ENCODE peak calls at places on chromosome 18, in ten cellular contexts. One of them, this sample, is unnamed.

GRCh38 chr18:22701326-22701725 is 231.8 kb upstream of the RBBP8 start:
- DNase-seq in epithelial cell of esophagus: no peak
- DNase-seq in MCF 10A: no peak
- DNase-seq in psoas muscle: no peak
- DNase-seq in retinal pigment epithelial cell: no peak
- DNase-seq in progenitor cell of endocrine pancreas: no peak
- DNase-seq in ascending aorta: no peak
- DNase-seq in fibroblast of lung: no peak
- DNase-seq in PC-9: no peak
- DNase-seq in AG10803: no peak
- DNase-seq in this sample: no peak

GRCh38 chr18:33588361-33588760 is 10.3 kb downstream of the ASXL3 start:
- DNase-seq in MCF 10A: no peak
- DNase-seq in progenitor cell of endocrine pancreas: no peak
- DNase-seq in psoas muscle: no peak
- DNase-seq in fibroblast of lung: no peak
- DNase-seq in epithelial cell of esophagus: peak; percentile 53
- DNase-seq in retinal pigment epithelial cell: no peak
- DNase-seq in AG10803: no peak
- DNase-seq in PC-9: no peak
- DNase-seq in ascending aorta: no peak
- DNase-seq in this sample: no peak

GRCh38 chr18:10499230-10499629 is 26.6 kb upstream of the NAPG start:
- DNase-seq in fibroblast of lung: no peak
- DNase-seq in AG10803: no peak
- DNase-seq in retinal pigment epithelial cell: no peak
- DNase-seq in ascending aorta: no peak
- DNase-seq in MCF 10A: no peak
- DNase-seq in psoas muscle: no peak
- DNase-seq in progenitor cell of endocrine pancreas: no peak
- DNase-seq in epithelial cell of esophagus: peak; percentile 20
- DNase-seq in PC-9: no peak
- DNase-seq in this sample: no peak

GRCh38 chr18:32911660-32912284 is 138.9 kb upstream of the KLHL14 start:
- DNase-seq in MCF 10A: peak; percentile 9
- DNase-seq in PC-9: no peak
- DNase-seq in fibroblast of lung: peak; percentile 34
- DNase-seq in psoas muscle: no peak
- DNase-seq in ascending aorta: no peak
- DNase-seq in AG10803: peak; percentile 37
- DNase-seq in retinal pigment epithelial cell: no peak
- DNase-seq in progenitor cell of endocrine pancreas: no peak
- DNase-seq in epithelial cell of esophagus: peak; percentile 73
- DNase-seq in this sample: no peak

GRCh38 chr18:55862693-55863485 is 274.9 kb upstream of the TCF4 start:
- DNase-seq in AG10803: no peak
- DNase-seq in retinal pigment epithelial cell: no peak
- DNase-seq in psoas muscle: no peak
- DNase-seq in MCF 10A: no peak
- DNase-seq in progenitor cell of endocrine pancreas: no peak
- DNase-seq in ascending aorta: no peak
- DNase-seq in epithelial cell of esophagus: no peak
- DNase-seq in fibroblast of lung: no peak
- DNase-seq in PC-9: no peak
- DNase-seq in this sample: no peak

GRCh38 chr18:39345321-39345720 is 1779.7 kb upstream of the CELF4 start:
- DNase-seq in epithelial cell of esophagus: no peak
- DNase-seq in ascending aorta: no peak
- DNase-seq in PC-9: no peak
- DNase-seq in AG10803: peak; percentile 70
- DNase-seq in fibroblast of lung: peak; percentile 21
- DNase-seq in MCF 10A: no peak
- DNase-seq in psoas muscle: no peak
- DNase-seq in retinal pigment epithelial cell: no peak
- DNase-seq in progenitor cell of endocrine pancreas: no peak
- DNase-seq in this sample: no peak

GRCh38 chr18:22228930-22229329 is 59.5 kb downstream of the GATA6 start:
- DNase-seq in psoas muscle: no peak
- DNase-seq in fibroblast of lung: no peak
- DNase-seq in epithelial cell of esophagus: peak; percentile 83
- DNase-seq in PC-9: no peak
- DNase-seq in AG10803: peak; percentile 35
- DNase-seq in progenitor cell of endocrine pancreas: no peak
- DNase-seq in ascending aorta: no peak
- DNase-seq in retinal pigment epithelial cell: no peak
- DNase-seq in MCF 10A: no peak
- DNase-seq in this sample: no peak

GRCh38 chr18:55228707-55229106 is 269.4 kb upstream of the CCDC68 start:
- DNase-seq in PC-9: no peak
- DNase-seq in retinal pigment epithelial cell: no peak
- DNase-seq in psoas muscle: peak; percentile 44
- DNase-seq in progenitor cell of endocrine pancreas: no peak
- DNase-seq in MCF 10A: no peak
- DNase-seq in fibroblast of lung: no peak
- DNase-seq in ascending aorta: no peak
- DNase-seq in epithelial cell of esophagus: no peak
- DNase-seq in AG10803: no peak
- DNase-seq in this sample: no peak

DNA sequence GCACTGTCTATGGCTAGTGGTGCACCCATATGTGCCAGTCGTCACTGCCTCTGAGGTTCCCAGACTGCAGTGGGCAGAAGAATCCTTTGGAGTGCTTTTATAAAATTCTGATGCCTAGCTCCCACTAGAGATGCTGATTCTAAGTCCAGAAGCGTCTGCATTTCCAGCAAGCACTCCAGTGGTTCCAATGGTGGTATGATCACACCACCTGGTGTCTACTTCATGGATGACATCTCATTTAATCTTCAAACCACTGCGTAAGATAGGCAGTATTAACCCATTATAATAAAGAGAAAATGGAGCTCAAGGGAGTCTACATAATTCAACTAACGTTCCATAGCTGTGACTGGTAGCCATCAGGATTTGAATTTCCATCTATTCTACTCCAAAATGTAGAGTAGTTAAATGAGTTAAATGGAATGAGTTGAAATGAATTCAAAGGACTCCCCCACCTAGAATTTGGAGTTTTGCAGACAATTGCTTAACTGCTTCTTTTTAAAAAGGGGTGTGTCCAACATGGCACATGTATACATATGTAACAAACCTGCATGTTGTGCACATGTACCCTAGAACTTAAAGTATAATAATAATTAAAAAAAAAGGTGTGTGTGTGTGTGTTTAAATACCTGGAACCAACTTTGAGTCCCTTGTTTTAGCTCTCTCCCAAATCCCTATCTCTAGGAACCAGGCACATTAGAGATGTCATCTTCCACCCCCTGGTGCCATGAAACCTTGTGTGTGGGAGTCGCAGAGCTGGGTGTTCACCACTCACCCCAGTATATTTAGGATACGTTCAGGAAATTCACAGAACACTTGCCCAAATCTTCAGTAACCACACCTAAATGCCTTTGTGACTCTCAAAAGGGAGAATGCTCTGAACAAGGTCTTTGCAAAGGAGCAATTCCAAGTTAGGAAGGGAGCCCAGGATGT is 14.1 kb downstream of the LAMA3 start:
- DNase-seq in ascending aorta: no peak
- DNase-seq in retinal pigment epithelial cell: no peak
- DNase-seq in AG10803: peak; percentile 68
- DNase-seq in psoas muscle: no peak
- DNase-seq in progenitor cell of endocrine pancreas: no peak
- DNase-seq in fibroblast of lung: peak; percentile 77
- DNase-seq in PC-9: no peak
- DNase-seq in MCF 10A: peak; percentile 76
- DNase-seq in epithelial cell of esophagus: peak; percentile 78
- DNase-seq in this sample: peak; percentile 52
- TF ChIP-seq CTCF in ascending aorta: peak; percentile 26
- TF ChIP-seq CTCF in retinal pigment epithelial cell: peak; percentile 47
- TF ChIP-seq CTCF in AG10803: peak; percentile 76
- TF ChIP-seq CTCF in psoas muscle: peak; percentile 52
- TF ChIP-seq CTCF in progenitor cell of endocrine pancreas: peak; percentile 60
- TF ChIP-seq CTCF in fibroblast of lung: peak; percentile 61
- TF ChIP-seq CTCF in PC-9: peak; percentile 71
- TF ChIP-seq CTCF in MCF 10A: peak; percentile 62
- TF ChIP-seq CTCF in epithelial cell of esophagus: peak; percentile 73
- TF ChIP-seq CTCF in this sample: peak; percentile 41

GRCh38 chr18:31558567-31558966 is 33.1 kb upstream of the TTR start:
- DNase-seq in epithelial cell of esophagus: no peak
- DNase-seq in fibroblast of lung: no peak
- DNase-seq in PC-9: no peak
- DNase-seq in MCF 10A: no peak
- DNase-seq in psoas muscle: no peak
- DNase-seq in ascending aorta: no peak
- DNase-seq in AG10803: no peak
- DNase-seq in retinal pigment epithelial cell: no peak
- DNase-seq in progenitor cell of endocrine pancreas: no peak
- DNase-seq in this sample: no peak

GRCh38 chr18:31553800-31554199 is 37.9 kb upstream of the TTR start:
- DNase-seq in MCF 10A: peak; percentile 25
- DNase-seq in AG10803: no peak
- DNase-seq in psoas muscle: no peak
- DNase-seq in ascending aorta: no peak
- DNase-seq in fibroblast of lung: no peak
- DNase-seq in PC-9: no peak
- DNase-seq in epithelial cell of esophagus: peak; percentile 18
- DNase-seq in retinal pigment epithelial cell: no peak
- DNase-seq in progenitor cell of endocrine pancreas: no peak
- DNase-seq in this sample: no peak

GRCh38 chr18:31555971-31556747 is 35.5 kb upstream of the TTR start:
- DNase-seq in retinal pigment epithelial cell: peak; percentile 37
- DNase-seq in fibroblast of lung: peak; percentile 83
- DNase-seq in psoas muscle: no peak
- DNase-seq in PC-9: peak; percentile 31
- DNase-seq in ascending aorta: no peak
- DNase-seq in MCF 10A: peak; percentile 77
- DNase-seq in progenitor cell of endocrine pancreas: peak; percentile 20
- DNase-seq in epithelial cell of esophagus: peak; percentile 75
- DNase-seq in AG10803: peak; percentile 61
- DNase-seq in this sample: peak; percentile 54

GRCh38 chr18:31554776-31555175 is 36.9 kb upstream of the TTR start:
- DNase-seq in PC-9: no peak
- DNase-seq in fibroblast of lung: no peak
- DNase-seq in AG10803: no peak
- DNase-seq in ascending aorta: no peak
- DNase-seq in MCF 10A: no peak
- DNase-seq in psoas muscle: no peak
- DNase-seq in retinal pigment epithelial cell: no peak
- DNase-seq in progenitor cell of endocrine pancreas: no peak
- DNase-seq in epithelial cell of esophagus: no peak
- DNase-seq in this sample: no peak

GRCh38 chr18:31557446-31557845 is 34.2 kb upstream of the TTR start:
- DNase-seq in progenitor cell of endocrine pancreas: no peak
- DNase-seq in MCF 10A: no peak
- DNase-seq in fibroblast of lung: no peak
- DNase-seq in psoas muscle: no peak
- DNase-seq in AG10803: no peak
- DNase-seq in epithelial cell of esophagus: no peak
- DNase-seq in PC-9: no peak
- DNase-seq in ascending aorta: no peak
- DNase-seq in retinal pigment epithelial cell: no peak
- DNase-seq in this sample: no peak
- TF ChIP-seq CTCF in progenitor cell of endocrine pancreas: peak; percentile 15
- TF ChIP-seq CTCF in MCF 10A: no peak
- TF ChIP-seq CTCF in fibroblast of lung: no peak
- TF ChIP-seq CTCF in psoas muscle: no peak
- TF ChIP-seq CTCF in AG10803: no peak
- TF ChIP-seq CTCF in epithelial cell of esophagus: peak; percentile 15
- TF ChIP-seq CTCF in PC-9: no peak
- TF ChIP-seq CTCF in ascending aorta: no peak
- TF ChIP-seq CTCF in retinal pigment epithelial cell: no peak
- TF ChIP-seq CTCF in this sample: no peak

GRCh38 chr18:46212398-46212797 is 108.2 kb downstream of the HAUS1 start:
- DNase-seq in MCF 10A: no peak
- DNase-seq in retinal pigment epithelial cell: no peak
- DNase-seq in AG10803: no peak
- DNase-seq in PC-9: no peak
- DNase-seq in progenitor cell of endocrine pancreas: no peak
- DNase-seq in fibroblast of lung: no peak
- DNase-seq in psoas muscle: no peak
- DNase-seq in epithelial cell of esophagus: no peak
- DNase-seq in ascending aorta: no peak
- DNase-seq in this sample: no peak

GRCh38 chr18:46211816-46212215 is 107.6 kb downstream of the HAUS1 start:
- DNase-seq in epithelial cell of esophagus: no peak
- DNase-seq in AG10803: no peak
- DNase-seq in MCF 10A: no peak
- DNase-seq in progenitor cell of endocrine pancreas: no peak
- DNase-seq in fibroblast of lung: peak; percentile 37
- DNase-seq in psoas muscle: no peak
- DNase-seq in retinal pigment epithelial cell: no peak
- DNase-seq in PC-9: no peak
- DNase-seq in ascending aorta: no peak
- DNase-seq in this sample: no peak

GRCh38 chr18:46214435-46214834 is 110.2 kb downstream of the HAUS1 start:
- DNase-seq in fibroblast of lung: no peak
- DNase-seq in psoas muscle: no peak
- DNase-seq in retinal pigment epithelial cell: no peak
- DNase-seq in ascending aorta: no peak
- DNase-seq in AG10803: no peak
- DNase-seq in MCF 10A: no peak
- DNase-seq in PC-9: no peak
- DNase-seq in progenitor cell of endocrine pancreas: no peak
- DNase-seq in epithelial cell of esophagus: no peak
- DNase-seq in this sample: no peak

GRCh38 chr18:46215902-46216723 is 111.9 kb downstream of the HAUS1 start:
- DNase-seq in psoas muscle: no peak
- DNase-seq in retinal pigment epithelial cell: no peak
- DNase-seq in progenitor cell of endocrine pancreas: no peak
- DNase-seq in fibroblast of lung: no peak
- DNase-seq in epithelial cell of esophagus: peak; percentile 20
- DNase-seq in ascending aorta: no peak
- DNase-seq in AG10803: no peak
- DNase-seq in MCF 10A: no peak
- DNase-seq in PC-9: no peak
- DNase-seq in this sample: no peak

GRCh38 chr18:46213295-46213694 is 109.1 kb downstream of the HAUS1 start:
- DNase-seq in psoas muscle: no peak
- DNase-seq in PC-9: no peak
- DNase-seq in MCF 10A: peak; percentile 30
- DNase-seq in epithelial cell of esophagus: peak; percentile 31
- DNase-seq in fibroblast of lung: peak; percentile 22
- DNase-seq in progenitor cell of endocrine pancreas: no peak
- DNase-seq in retinal pigment epithelial cell: no peak
- DNase-seq in AG10803: no peak
- DNase-seq in ascending aorta: no peak
- DNase-seq in this sample: peak; percentile 34
- TF ChIP-seq CTCF in psoas muscle: peak; percentile 52
- TF ChIP-seq CTCF in PC-9: peak; percentile 76
- TF ChIP-seq CTCF in MCF 10A: peak; percentile 52
- TF ChIP-seq CTCF in epithelial cell of esophagus: peak; percentile 36
- TF ChIP-seq CTCF in fibroblast of lung: no peak
- TF ChIP-seq CTCF in progenitor cell of endocrine pancreas: peak; percentile 54
- TF ChIP-seq CTCF in retinal pigment epithelial cell: peak; percentile 55
- TF ChIP-seq CTCF in AG10803: peak; percentile 51
- TF ChIP-seq CTCF in ascending aorta: peak; percentile 18
- TF ChIP-seq CTCF in this sample: peak; percentile 43

DNA sequence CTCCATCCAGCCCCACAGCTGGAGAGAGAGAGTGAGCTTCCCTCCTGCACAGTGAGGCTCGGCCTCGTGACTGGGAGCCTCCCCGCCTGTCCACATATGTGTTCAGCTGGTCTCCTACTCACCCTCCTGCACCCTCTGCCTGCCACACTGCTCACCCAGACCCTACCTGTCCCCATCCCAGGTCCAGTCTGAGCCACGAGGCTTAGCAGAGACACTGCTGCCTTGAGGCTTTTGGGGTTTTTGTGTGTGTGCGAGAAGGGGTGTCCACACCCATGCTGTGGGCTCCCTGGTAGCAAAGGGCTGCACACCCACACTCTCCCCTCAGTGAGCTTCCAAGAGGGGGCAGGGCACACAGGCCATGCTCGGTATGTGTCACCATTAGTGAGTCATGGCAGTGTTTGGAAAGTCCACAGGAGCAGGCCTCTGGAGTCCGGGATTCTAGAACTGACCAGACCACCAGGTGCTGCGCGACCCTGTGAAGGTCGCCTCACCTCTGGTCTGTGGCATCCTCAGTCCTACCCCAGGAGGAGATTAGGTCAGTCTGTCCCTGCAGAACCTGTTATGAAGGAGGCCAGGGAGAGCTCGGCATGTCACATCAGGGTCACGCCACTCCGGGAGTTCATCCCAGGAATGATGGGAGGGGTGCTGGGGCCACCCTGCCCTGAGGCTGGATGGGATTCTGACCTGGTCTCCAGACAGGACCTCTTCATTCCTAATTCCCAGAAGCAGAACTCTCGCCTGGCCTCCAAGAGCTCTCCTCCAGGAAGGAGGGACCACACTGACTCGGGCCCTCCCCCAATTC is 39.9 kb upstream of the SMAD7 start:
- DNase-seq in ascending aorta: peak; percentile 88
- DNase-seq in MCF 10A: peak; percentile 78
- DNase-seq in fibroblast of lung: peak; percentile 44
- DNase-seq in progenitor cell of endocrine pancreas: no peak
- DNase-seq in retinal pigment epithelial cell: no peak
- DNase-seq in psoas muscle: no peak
- DNase-seq in PC-9: peak; percentile 70
- DNase-seq in epithelial cell of esophagus: peak; percentile 71
- DNase-seq in AG10803: peak; percentile 61
- DNase-seq in this sample: no peak
- TF ChIP-seq CTCF in ascending aorta: no peak
- TF ChIP-seq CTCF in MCF 10A: no peak
- TF ChIP-seq CTCF in fibroblast of lung: no peak
- TF ChIP-seq CTCF in progenitor cell of endocrine pancreas: no peak
- TF ChIP-seq CTCF in retinal pigment epithelial cell: no peak
- TF ChIP-seq CTCF in psoas muscle: no peak
- TF ChIP-seq CTCF in PC-9: no peak
- TF ChIP-seq CTCF in epithelial cell of esophagus: no peak
- TF ChIP-seq CTCF in AG10803: no peak
- TF ChIP-seq CTCF in this sample: no peak

This sample was measured in GM13977.